ENCODE peak calls at places on chromosomes 16 and 17, in seven cellular contexts. C is stimulated activated CD4-positive, alpha-beta T cell treated with anti-CD3 and anti-CD28 coated beads, TNF-alpha, amount 100 ng/mL, for 4 hours; S is OCI-LY7; G is RWPE1; L is NCI-H460; H is CD4-positive, alpha-beta T cell; W is AG08395. K is an unnamed sample.

GRCh38 chr16:12569061-12569460 is 234.6 kb downstream of the CPPED1 start:
- DNase-seq in G (no peak), S (no peak), H (no peak), L (no peak), C (no peak), W (no peak), K (no peak)

GRCh38 chr17:57050303-57050702 is 34.7 kb upstream of the AKAP1 start:
- DNase-seq in H (no peak), C (no peak), W (no peak), L (no peak), S (no peak), G (no peak), K (no peak)

GRCh38 chr16:50960517-50961202 is 190.4 kb downstream of the SALL1 start:
- DNase-seq in W (no peak), L (no peak), H (no peak), C (no peak), S (no peak), G (no peak), K (no peak)

GRCh38 chr17:69535022-69535570 is 120.6 kb downstream of the MAP2K6 start:
- DNase-seq in C (no peak), W (no peak), G (no peak), L (no peak), S (no peak), H (no peak), K (no peak)

GRCh38 chr16:50252874-50253510 is 13.4 kb upstream of the ADCY7 start:
- DNase-seq in L (no peak), C (no peak), S (no peak), W (no peak), H (no peak), G (no peak), K (no peak)

GRCh38 chr17:40447148-40447644 is 3.9 kb downstream of the IGFBP4 start:
- DNase-seq in C (no peak), H (no peak), L (no peak), S (no peak), G (no peak), W (no peak), K (no peak)

GRCh38 chr17:40935624-40936023 is 1.8 kb downstream of the KRT23 start:
- DNase-seq in C (no peak), W (no peak), L (no peak), H (no peak), S (no peak), G (no peak), K (no peak)

GRCh38 chr16:4828567-4829320 is 18.3 kb downstream of the GLYR1 start:
- DNase-seq in H (no peak), W (no peak), G (no peak), L (no peak), C (no peak), S (no peak), K (no peak)

GRCh38 chr16:73000020-73000906 is 47.7 kb downstream of the ZFHX3 start:
- DNase-seq in W (peak), S (no peak), H (no peak), C (no peak), L (no peak), G (no peak), K (no peak)

GRCh38 chr17:76834889-76835288 is 33.3 kb upstream of the MGAT5B start:
- DNase-seq in G (no peak), S (no peak), H (no peak), L (no peak), W (no peak), C (no peak), K (no peak)

GRCh38 chr17:29973005-29973404 is 31.6 kb downstream of the EFCAB5 start:
- DNase-seq in H (no peak), S (no peak), C (no peak), L (no peak), W (no peak), G (no peak), K (no peak)

GRCh38 chr16:53085539-53086450 is 31.0 kb downstream of the CHD9 start:
- DNase-seq in G (no peak), H (no peak), C (no peak), S (no peak), W (no peak), L (no peak), K (no peak)

GRCh38 chr17:65235284-65235683 is 98.1 kb downstream of the RGS9 start:
- DNase-seq in H (no peak), G (no peak), W (no peak), L (no peak), C (no peak), S (no peak), K (no peak)

GRCh38 chr16:4327782-4328579 is 12.1 kb downstream of the GLIS2 start:
- DNase-seq in G (no peak), S (peak), H (peak), W (peak), C (no peak), L (no peak), K (peak)

GRCh38 chr17:45228121-45228941 is 6.6 kb downstream of the FMNL1 start:
- DNase-seq in H (peak), L (no peak), G (no peak), C (no peak), W (no peak), S (peak), K (no peak)

GRCh38 chr17:14604920-14605599 is 304.2 kb downstream of the HS3ST3B1 start:
- DNase-seq in W (no peak), C (no peak), S (peak), L (no peak), H (no peak), G (no peak), K (peak)

GRCh38 chr16:53991181-53992056 is 287.5 kb downstream of the FTO start:
- DNase-seq in L (no peak), S (no peak), H (no peak), W (no peak), G (no peak), C (no peak), K (no peak)

GRCh38 chr17:2975469-2975958 is 87.9 kb downstream of the OR1D5 start:
- DNase-seq in L (peak), G (peak), C (no peak), S (no peak), H (no peak), W (no peak), K (no peak)

GRCh38 chr17:60087882-60088669 is 9.4 kb upstream of the HEATR6 start:
- DNase-seq in H (no peak), L (no peak), W (peak), G (peak), C (no peak), S (no peak), K (no peak)

GRCh38 chr16:14303654-14304394 is 232.7 kb downstream of the MRTFB start:
- DNase-seq in S (peak), W (peak), G (no peak), C (no peak), H (no peak), L (no peak), K (no peak)

GRCh38 chr16:28491080-28491969 is 549 bp downstream of the CLN3 start:
- DNase-seq in W (peak), G (peak), C (no peak), S (peak), H (no peak), L (no peak), K (no peak)

GRCh38 chr17:28480278-28480677 is 6.8 kb downstream of the SLC13A2 start:
- DNase-seq in H (no peak), W (no peak), C (no peak), L (no peak), G (no peak), S (no peak), K (no peak)

GRCh38 chr16:67024384-67024896 is 4.5 kb upstream of the CBFB start:
- DNase-seq in W (no peak), S (no peak), G (no peak), C (no peak), H (no peak), L (no peak), K (no peak)

GRCh38 chr17:76988796-76989195 is 120.6 kb downstream of the MGAT5B start:
- DNase-seq in G (no peak), S (no peak), W (no peak), H (no peak), C (no peak), L (no peak), K (no peak)

GRCh38 chr17:41547378-41547841 is 19.3 kb upstream of the KRT19 start:
- DNase-seq in H (no peak), S (no peak), C (no peak), L (no peak), G (no peak), W (no peak), K (no peak)

GRCh38 chr17:38868968-38869646 is 751 bp upstream of the LASP1 start:
- DNase-seq in L (peak), H (peak), C (peak), S (peak), G (peak), W (peak), K (peak)

GRCh38 chr17:61927211-61928100 is at the start of gene INTS2:
- DNase-seq in G (peak), L (peak), H (peak), S (peak), C (peak), W (peak), K (peak)

GRCh38 chr16:16861546-16861945 is 482.6 kb downstream of the NPIPA7 start:
- DNase-seq in H (peak), S (peak), W (peak), G (peak), C (peak), L (peak), K (peak)

GRCh38 chr17:82655038-82655479 is 6.8 kb upstream of the WDR45B start:
- DNase-seq in S (no peak), L (no peak), H (no peak), G (no peak), W (no peak), C (no peak), K (no peak)

GRCh38 chr17:82864721-82865240 is 25.0 kb upstream of the ZNF750 start:
- DNase-seq in C (no peak), W (no peak), H (no peak), L (no peak), G (no peak), S (peak), K (no peak)

GRCh38 chr17:50148226-50149098 is 2.0 kb downstream of the PPP1R9B start:
- DNase-seq in L (no peak), G (peak), C (peak), S (peak), W (peak), H (peak), K (peak)

GRCh38 chr16:9235837-9236236 is 144.4 kb downstream of the HAPSTR1 start:
- DNase-seq in L (no peak), W (no peak), S (no peak), C (no peak), G (no peak), H (no peak), K (no peak)

GRCh38 chr17:77961741-77962140 is 3.2 kb downstream of the TNRC6C start:
- DNase-seq in H (no peak), W (no peak), G (no peak), C (no peak), S (no peak), L (no peak), K (no peak)

K was measured in germinal center.